ENCODE peak calls at places on chromosomes 16 and 17, in six cellular contexts. I is hepatocyte, Z is fibroblast of lung, D is PC-3, E is left ventricle myocardium inferior, V is MM.1S. Y is an unnamed sample. For H3K36me3 and H3K9me3, the result is how much of the 10 kb centered on the place peaks cover.

GRCh38 chr17:19327039-19327776 is 35.3 kb downstream of the B9D1 start:
- DNase-seq in I (no peak), Z (peak), D (peak), E (no peak), V (no peak), Y (no peak)

GRCh38 chr17:47692895-47693666 is 880 bp upstream of the TBKBP1 start:
- DNase-seq in I (no peak), Z (no peak), D (no peak), E (no peak), V (peak), Y (no peak)

GRCh38 chr16:11235703-11235991 is 20.4 kb downstream of the SOCS1 start:
- DNase-seq in I (no peak), Z (no peak), D (no peak), E (no peak), V (no peak), Y (peak)

GRCh38 chr17:4675791-4676190 is 28.1 kb downstream of the PELP1 start:
- DNase-seq in I (no peak), Z (no peak), D (no peak), E (no peak), V (no peak), Y (no peak)

GRCh38 chr16:79139799-79140198 is 460.7 kb downstream of the MAF start:
- DNase-seq in I (no peak), Z (no peak), D (no peak), E (no peak), V (no peak), Y (no peak)

GRCh38 chr16:85717393-85718152 is 28.8 kb upstream of the GINS2 start:
- DNase-seq in I (peak), Z (peak), D (peak), E (peak), V (peak), Y (peak)

GRCh38 chr16:6558133-6558532 is 774.5 kb upstream of the RBFOX1 start:
- DNase-seq in I (no peak), Z (no peak), D (no peak), E (no peak), V (no peak), Y (no peak)

GRCh38 chr17:76840443-76840767 is 27.8 kb upstream of the MGAT5B start:
- DNase-seq in I (no peak), Z (no peak), D (no peak), E (no peak), V (no peak), Y (no peak)

GRCh38 chr16:73071131-73071940 is 23.4 kb upstream of the ZFHX3 start:
- DNase-seq in I (peak), Z (peak), D (peak), E (peak), V (no peak), Y (peak)

GRCh38 chr16:81778231-81778630 is 860 bp upstream of the PLCG2 start:
- DNase-seq in I (no peak), Z (no peak), D (no peak), E (no peak), V (no peak), Y (no peak)

GRCh38 chr17:11486726-11487310 is 111.5 kb upstream of the DNAH9 start:
- DNase-seq in I (no peak), Z (no peak), D (no peak), E (no peak), V (no peak), Y (no peak)

GRCh38 chr17:59954856-59955255 is 9.7 kb downstream of the RNFT1 start:
- DNase-seq in I (no peak), Z (no peak), D (no peak), E (no peak), V (no peak), Y (no peak)

GRCh38 chr16:46649571-46649970 is 28.4 kb upstream of the SHCBP1 start:
- DNase-seq in I (no peak), Z (peak), D (no peak), E (peak), V (no peak), Y (peak)

GRCh38 chr17:3027786-3028532 is 35.4 kb downstream of the OR1D5 start:
- DNase-seq in I (no peak), Z (no peak), D (no peak), E (no peak), V (no peak), Y (no peak)

GRCh38 chr16:29688172-29688571 is 9.2 kb downstream of the QPRT start:
- DNase-seq in I (no peak), Z (no peak), D (no peak), E (no peak), V (no peak), Y (no peak)

GRCh38 chr17:27845264-27846041 is 45.1 kb upstream of the NOS2 start:
- DNase-seq in I (peak), Z (no peak), D (no peak), E (no peak), V (no peak), Y (no peak)

GRCh38 chr17:17161759-17162158 is 44.4 kb downstream of the PLD6 start:
- DNase-seq in I (no peak), Z (no peak), D (no peak), E (peak), V (no peak), Y (no peak)

GRCh38 chr17:20071824-20072691 is 62.9 kb downstream of the SPECC1 start:
- DNase-seq in I (no peak), Z (no peak), D (peak), E (no peak), V (no peak), Y (no peak)

GRCh38 chr17:57549996-57550395 is 195.1 kb downstream of the CCDC182 start:
- DNase-seq in I (no peak), Z (no peak), D (no peak), E (no peak), V (no peak), Y (no peak)

GRCh38 chr17:8056232-8056975 is 17.5 kb downstream of the ALOX15B start:
- DNase-seq in I (peak), Z (peak), D (peak), E (no peak), V (no peak), Y (no peak)

GRCh38 chr16:11757671-11758545 is 15.3 kb upstream of the TXNDC11 start:
- DNase-seq in I (peak), Z (peak), D (peak), E (no peak), V (no peak), Y (peak)

GRCh38 chr17:79087428-79088143 is 13.0 kb downstream of the ENGASE start:
- DNase-seq in I (peak), Z (peak), D (peak), E (peak), V (peak), Y (peak)

DNA sequence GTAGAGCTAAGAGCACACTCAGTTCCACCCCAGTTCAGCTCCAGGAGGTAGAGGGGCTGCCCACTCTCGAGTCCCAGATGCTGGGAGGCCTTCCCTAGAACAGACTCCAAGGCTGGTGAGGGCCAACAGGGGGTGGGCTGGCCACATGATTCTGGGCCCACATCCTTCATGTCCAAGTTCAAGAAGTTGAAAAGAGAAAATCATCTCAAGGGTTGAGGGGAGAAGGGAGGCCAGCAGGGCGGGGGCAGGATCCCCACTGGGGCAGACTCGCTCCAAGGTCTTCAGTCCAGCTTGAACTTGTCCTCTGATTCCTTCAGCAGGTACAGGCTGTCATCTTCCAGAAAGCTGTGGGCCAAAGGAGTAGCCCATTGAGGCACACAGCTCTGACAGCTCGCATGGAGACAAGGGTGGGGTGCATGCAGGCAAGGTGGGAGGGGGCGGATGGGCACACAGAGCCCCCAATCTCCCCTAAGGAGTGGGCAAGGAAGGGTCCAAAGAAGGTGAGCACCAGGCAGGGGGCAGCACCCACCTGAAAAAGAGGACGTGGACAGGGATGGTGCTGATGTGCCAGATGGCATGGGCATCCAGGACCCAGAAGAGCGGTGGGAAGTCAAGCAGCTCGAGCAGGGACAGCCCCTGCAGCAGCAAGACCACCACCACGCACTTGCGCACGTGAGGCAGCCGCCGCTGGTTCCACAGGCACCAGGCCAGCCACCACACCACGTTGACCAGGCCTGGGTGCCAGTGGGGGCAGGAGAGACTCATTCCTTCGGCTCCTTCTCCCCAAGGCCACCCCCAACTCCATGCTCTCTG is 4.5 kb downstream of the PNMT start:
- DNase-seq in I (no peak), Z (no peak), D (no peak), E (no peak), V (no peak), Y (peak)
- TF ChIP-seq CTCF in I (no peak), Z (no peak), D (no peak), E (no peak), V (no peak), Y (no peak)

GRCh38 chr16:76241735-76242134 is 35.5 kb upstream of the CNTNAP4 start:
- DNase-seq in I (no peak), Z (no peak), D (no peak), E (no peak), V (no peak), Y (no peak)
- H3K36me3 ChIP-seq in I (under half), Z (under half), D (under half), E (under half), V (under half), Y (under half)

GRCh38 chr16:2687531-2688308 is 5.4 kb downstream of the KCTD5 start:
- DNase-seq in I (no peak), Z (no peak), D (no peak), E (no peak), V (no peak), Y (no peak)
- H3K9me3 ChIP-seq in I (under half), Z (under half), D (under half), E (under half), V (under half), Y (under half)

GRCh38 chr17:309361-309888 is 43.2 kb downstream of the RPH3AL start:
- DNase-seq in I (no peak), Z (peak), D (peak), E (no peak), V (no peak), Y (peak)
- TF ChIP-seq CTCF in I (peak), Z (peak), D (peak), E (peak), V (peak), Y (no peak)

DNA sequence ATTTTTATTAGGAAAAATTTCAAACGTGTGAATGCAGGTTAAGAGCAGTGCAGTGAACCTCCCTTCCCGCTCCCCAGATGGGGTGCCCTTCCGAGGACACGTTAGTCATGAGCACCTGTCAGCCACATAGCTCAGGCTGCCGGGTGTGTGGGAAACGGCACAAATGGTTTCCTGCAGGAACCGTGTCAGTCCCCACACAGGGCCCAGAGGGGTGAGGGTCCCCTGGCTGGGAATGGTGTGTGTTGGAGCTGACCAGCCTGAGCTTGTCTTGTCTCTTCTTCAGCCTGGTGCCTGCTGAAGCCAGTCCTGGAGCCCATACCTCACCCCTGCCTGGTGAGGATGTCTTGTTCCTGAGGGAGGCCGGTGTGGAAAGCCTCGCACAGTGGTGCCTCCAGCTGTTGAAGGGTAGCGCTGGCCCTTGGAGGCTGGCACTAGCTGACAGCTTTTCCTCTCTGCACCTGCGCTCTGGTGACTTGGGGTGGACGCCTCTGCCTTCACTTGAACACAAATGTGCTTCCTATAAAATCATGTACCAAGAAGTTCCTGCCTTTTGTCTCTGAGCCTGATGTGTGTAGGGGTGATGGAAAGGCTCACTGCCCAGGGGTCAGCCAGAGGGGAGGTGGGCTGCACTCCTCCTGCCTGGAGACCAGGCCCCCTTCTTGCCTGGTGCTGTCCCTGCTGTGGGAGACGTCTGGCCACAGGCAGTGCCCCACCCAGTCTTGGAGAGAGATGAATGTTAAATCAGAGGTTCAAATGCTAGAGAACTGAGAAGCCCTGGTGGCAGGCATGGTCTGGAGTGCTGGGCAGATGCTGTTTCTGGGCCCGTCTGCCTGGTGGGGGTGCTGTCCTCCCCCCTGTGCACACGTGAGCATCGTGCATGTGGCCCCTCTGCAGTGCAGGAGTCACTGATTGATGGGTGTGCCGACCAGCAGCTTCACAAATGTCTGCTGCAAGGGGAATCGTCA is 102.6 kb upstream of the ZNF750 start:
- DNase-seq in I (no peak), Z (no peak), D (no peak), E (peak), V (no peak), Y (no peak)
- H3K36me3 ChIP-seq in I (under half), Z (under half), D (under half), E (half or more), V (under half), Y (under half)

DNA sequence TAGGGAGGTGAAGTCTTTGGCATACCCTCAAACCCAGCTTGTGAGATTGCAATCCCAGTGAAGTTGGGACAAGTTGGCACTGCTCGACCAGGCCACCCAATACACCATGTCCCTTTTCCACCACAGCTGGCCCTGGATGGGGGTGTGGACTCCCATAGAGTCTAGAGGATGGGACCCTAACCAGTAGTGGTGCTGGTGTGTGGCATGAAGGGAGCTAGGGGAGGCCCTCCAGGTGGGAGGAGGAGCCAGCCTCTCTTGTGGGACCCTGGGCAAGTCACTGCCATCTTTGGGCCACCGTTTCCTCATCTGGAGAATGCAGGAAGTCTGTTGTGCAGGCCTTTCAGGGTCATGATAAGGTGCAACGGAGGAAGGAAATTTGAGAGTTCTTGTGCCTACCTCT is 1854.9 kb downstream of the TP53TG3F start:
- DNase-seq in I (no peak), Z (no peak), D (no peak), E (no peak), V (no peak), Y (no peak)
- H3K9me3 ChIP-seq in I (under half), Z (under half), D (under half), E (under half), V (under half), Y (half or more)

GRCh38 chr16:13471478-13471877 is 448.5 kb upstream of the ERCC4 start:
- DNase-seq in I (no peak), Z (no peak), D (no peak), E (no peak), V (no peak), Y (no peak)

GRCh38 chr16:13471036-13471435 is 448.9 kb upstream of the ERCC4 start:
- DNase-seq in I (peak), Z (no peak), D (no peak), E (no peak), V (peak), Y (no peak)
- TF ChIP-seq CTCF in I (no peak), Z (no peak), D (no peak), E (no peak), V (no peak), Y (no peak)

GRCh38 chr17:80782536-80783427 is 208.9 kb upstream of the CHMP6 start:
- DNase-seq in I (no peak), Z (peak), D (no peak), E (no peak), V (no peak), Y (no peak)
- H3K36me3 ChIP-seq in I (under half), Z (under half), D (under half), E (under half), V (under half), Y (under half)

Y was measured in mucosa of descending colon.